ENCODE peak calls at places on chromosomes 7 and 10, in six cellular contexts. F, R, J, X, H and Q are unnamed samples.

GRCh38 chr7:44289341-44290249 is 35.8 kb downstream of the CAMK2B start:
- DNase-seq in F (no peak), R (no peak), J (no peak), X (no peak), H (no peak), Q (no peak)

GRCh38 chr7:64758151-64758550 is 36.1 kb upstream of the ZNF138 start:
- DNase-seq in F (no peak), R (no peak), J (no peak), X (no peak), H (no peak), Q (no peak)

GRCh38 chr7:54725255-54725654 is 33.8 kb downstream of the SEC61G start:
- DNase-seq in F (no peak), R (no peak), J (no peak), X (no peak), H (no peak), Q (no peak)

GRCh38 chr7:25093268-25093802 is 31.7 kb downstream of the CYCS start:
- DNase-seq in F (peak), R (peak), J (peak), X (peak), H (peak), Q (peak)

GRCh38 chr7:93516834-93517233 is 57.7 kb downstream of the CALCR start:
- DNase-seq in F (no peak), R (no peak), J (no peak), X (no peak), H (no peak), Q (no peak)

GRCh38 chr7:125316451-125316850 is 386.8 kb upstream of the POT1 start:
- DNase-seq in F (no peak), R (no peak), J (peak), X (peak), H (no peak), Q (no peak)

GRCh38 chr7:71488308-71488707 is 356.4 kb downstream of the GALNT17 start:
- DNase-seq in F (no peak), R (peak), J (no peak), X (no peak), H (no peak), Q (no peak)

GRCh38 chr7:155984609-155985405 is 172.5 kb upstream of the SHH start:
- DNase-seq in F (no peak), R (no peak), J (no peak), X (no peak), H (no peak), Q (no peak)

GRCh38 chr10:102225646-102226541 is at the start of gene ELOVL3:
- DNase-seq in F (peak), R (peak), J (peak), X (peak), H (peak), Q (peak)

GRCh38 chr10:29784175-29784773 is 149.5 kb upstream of the SVIL start:
- DNase-seq in F (no peak), R (peak), J (peak), X (no peak), H (no peak), Q (no peak)

GRCh38 chr7:129363-130221 is 62.8 kb upstream of the FAM20C start:
- DNase-seq in F (no peak), R (no peak), J (no peak), X (no peak), H (peak), Q (no peak)

GRCh38 chr7:4479367-4480039 is 202.6 kb upstream of the FOXK1 start:
- DNase-seq in F (peak), R (peak), J (peak), X (peak), H (no peak), Q (no peak)

GRCh38 chr7:6385110-6385792 is 62.5 kb downstream of the DAGLB start:
- DNase-seq in F (no peak), R (peak), J (peak), X (no peak), H (no peak), Q (no peak)

GRCh38 chr10:118447478-118447877 is 105.4 kb upstream of the FAM204A start:
- DNase-seq in F (no peak), R (peak), J (peak), X (no peak), H (no peak), Q (no peak)

GRCh38 chr7:18520450-18521235 is 25.1 kb downstream of the HDAC9 start:
- DNase-seq in F (no peak), R (no peak), J (peak), X (peak), H (no peak), Q (no peak)

GRCh38 chr7:151696738-151697514 is 177.2 kb upstream of the RHEB start:
- DNase-seq in F (no peak), R (no peak), J (peak), X (no peak), H (no peak), Q (no peak)